ENCODE peak calls at places on chromosomes 6 and 20, in seven cellular contexts. Z is mesendoderm, I is IMR-90, V is H9, B is H1, L is neuronal stem cell, Q is mesenchymal stem cell. S is an unnamed sample.

GRCh38 chr6:12961761-12962160 is 245.2 kb downstream of the PHACTR1 start:
- DNase-seq in Z (no peak), I (no peak), V (no peak), B (no peak), L (no peak), Q (no peak), S (no peak)

GRCh38 chr6:166419268-166419667 is 36.5 kb upstream of the MPC1 start:
- DNase-seq in Z (no peak), I (peak; percentile 47), V (no peak), B (no peak), L (no peak), Q (peak; percentile 61), S (no peak)

GRCh38 chr6:167323111-167323510 is 1.8 kb upstream of the TTLL2 start:
- DNase-seq in Z (no peak), I (no peak), V (no peak), B (no peak), L (no peak), Q (no peak), S (no peak)

GRCh38 chr6:37131104-37131959 is 38.6 kb upstream of the PIM1 start:
- DNase-seq in Z (peak; percentile 71), I (no peak), V (no peak), B (no peak), L (no peak), Q (peak; percentile 35), S (no peak)

GRCh38 chr6:139250296-139251274 is 41.2 kb downstream of the TXLNB start:
- DNase-seq in Z (peak; percentile 82), I (peak; percentile 59), V (peak; percentile 84), B (peak; percentile 78), L (peak; percentile 29), Q (peak; percentile 69), S (peak; percentile 73)

GRCh38 chr6:17042422-17043147 is 59.3 kb upstream of the STMND1 start:
- DNase-seq in Z (peak; percentile 86), I (peak; percentile 68), V (peak; percentile 73), B (peak; percentile 52), L (peak; percentile 5), Q (peak; percentile 73), S (no peak)

GRCh38 chr20:44720617-44720993 is 5.4 kb downstream of the CCN5 start:
- DNase-seq in Z (peak; percentile 61), I (peak; percentile 25), V (no peak), B (no peak), L (no peak), Q (peak; percentile 50), S (no peak)

GRCh38 chr6:37624121-37624520 is 73.6 kb downstream of the MDGA1 start:
- DNase-seq in Z (no peak), I (no peak), V (no peak), B (no peak), L (no peak), Q (no peak), S (no peak)

GRCh38 chr6:12163149-12163548 is 127.0 kb upstream of the EDN1 start:
- DNase-seq in Z (no peak), I (no peak), V (no peak), B (no peak), L (no peak), Q (no peak), S (no peak)

GRCh38 chr20:25025986-25026605 is 31.8 kb downstream of the ACSS1 start:
- DNase-seq in Z (no peak), I (no peak), V (no peak), B (no peak), L (no peak), Q (no peak), S (no peak)

GRCh38 chr6:28710466-28711191 is 184.9 kb downstream of the GPX5 start:
- DNase-seq in Z (peak; percentile 94), I (peak; percentile 58), V (peak; percentile 76), B (peak; percentile 85), L (no peak), Q (peak; percentile 45), S (peak; percentile 5)

GRCh38 chr6:133891814-133892443 is 3.0 kb downstream of the TCF21 start:
- DNase-seq in Z (no peak), I (no peak), V (no peak), B (no peak), L (no peak), Q (no peak), S (no peak)

GRCh38 chr6:64012351-64013060 is 376.9 kb downstream of the PHF3 start:
- DNase-seq in Z (peak; percentile 77), I (peak; percentile 78), V (peak; percentile 49), B (no peak), L (peak; percentile 48), Q (peak; percentile 85), S (no peak)

GRCh38 chr6:37897321-37897720 is 77.8 kb downstream of the ZFAND3 start:
- DNase-seq in Z (peak; percentile 79), I (peak; percentile 60), V (no peak), B (no peak), L (no peak), Q (peak; percentile 61), S (peak; percentile 91)

GRCh38 chr6:138383776-138384175 is 6.1 kb downstream of the SMIM28 start:
- DNase-seq in Z (peak; percentile 21), I (no peak), V (no peak), B (no peak), L (no peak), Q (no peak), S (peak; percentile 29)

GRCh38 chr6:112231609-112232060 is 22.7 kb downstream of the LAMA4 start:
- DNase-seq in Z (no peak), I (peak; percentile 49), V (no peak), B (no peak), L (no peak), Q (no peak), S (no peak)

GRCh38 chr6:146149770-146150169 is 120.9 kb downstream of the GRM1 start:
- DNase-seq in Z (no peak), I (no peak), V (no peak), B (no peak), L (no peak), Q (no peak), S (no peak)

GRCh38 chr20:58378704-58379103 is 10.3 kb upstream of the VAPB start:
- DNase-seq in Z (no peak), I (no peak), V (no peak), B (no peak), L (no peak), Q (no peak), S (no peak)

GRCh38 chr20:46990017-46990810 is 95.6 kb downstream of the EYA2 start:
- DNase-seq in Z (no peak), I (no peak), V (no peak), B (no peak), L (peak; percentile 43), Q (no peak), S (no peak)

GRCh38 chr20:19770375-19770774 is 12.3 kb downstream of the RIN2 start:
- DNase-seq in Z (peak; percentile 28), I (no peak), V (no peak), B (no peak), L (no peak), Q (peak; percentile 48), S (no peak)

GRCh38 chr6:27940766-27941165 is 16.3 kb upstream of the OR2B6 start:
- DNase-seq in Z (no peak), I (peak; percentile 1), V (no peak), B (no peak), L (no peak), Q (no peak), S (no peak)

GRCh38 chr20:63858393-63859165 is 2.7 kb upstream of the ABHD16B start:
- DNase-seq in Z (peak; percentile 86), I (peak; percentile 59), V (peak; percentile 66), B (peak; percentile 67), L (peak; percentile 51), Q (peak; percentile 85), S (no peak)

GRCh38 chr20:63859166-63859699 is 2.1 kb upstream of the ABHD16B start:
- DNase-seq in Z (no peak), I (no peak), V (no peak), B (no peak), L (no peak), Q (no peak), S (no peak)

GRCh38 chr20:63856111-63856511 is 5.2 kb upstream of the ABHD16B start:
- DNase-seq in Z (peak; percentile 38), I (no peak), V (peak; percentile 65), B (peak; percentile 88), L (no peak), Q (no peak), S (no peak)

GRCh38 chr20:63855363-63856110 is 5.8 kb upstream of the ABHD16B start:
- DNase-seq in Z (peak; percentile 42), I (no peak), V (no peak), B (peak; percentile 63), L (no peak), Q (no peak), S (no peak)

GRCh38 chr20:63857751-63858392 is 3.4 kb upstream of the ABHD16B start:
- DNase-seq in Z (no peak), I (no peak), V (no peak), B (peak; percentile 59), L (no peak), Q (peak; percentile 76), S (no peak)
- H4K8ac ChIP-seq in Z (no peak overlapping the region), I (peak overlapping the region; percentile 56), V (no peak overlapping the region), B (no peak overlapping the region), L (no peak overlapping the region), Q (peak overlapping the region; percentile 98), S (peak overlapping the region; percentile 30)

GRCh38 chr6:82205793-82206425 is 41.6 kb downstream of the IBTK start:
- DNase-seq in Z (peak; percentile 25), I (peak; percentile 15), V (no peak), B (no peak), L (no peak), Q (peak; percentile 81), S (no peak)
- H3K27ac ChIP-seq in Z (no peak overlapping the region), I (no peak overlapping the region), V (no peak overlapping the region), B (no peak overlapping the region), L (no peak overlapping the region), Q (no peak overlapping the region), S (no peak overlapping the region)

DNA sequence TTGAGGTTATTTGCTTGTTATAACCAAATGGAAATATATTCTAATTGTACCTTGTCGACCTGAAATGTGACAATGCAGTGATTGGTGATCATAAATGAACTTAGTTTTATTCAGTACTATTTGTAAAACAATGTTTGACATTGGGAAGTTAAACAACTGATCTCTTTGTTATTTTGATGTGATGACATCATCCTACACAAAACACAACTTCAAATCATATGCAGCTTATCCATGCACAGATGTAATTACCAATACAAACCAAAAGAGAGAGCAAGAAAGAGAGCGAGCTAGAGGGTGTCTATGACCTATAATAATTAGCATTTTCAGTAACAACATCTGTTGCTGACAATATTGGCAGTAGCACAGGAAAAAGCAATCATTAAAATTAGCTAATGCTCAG is 320.9 kb downstream of the UTRN start:
- DNase-seq in Z (no peak), I (no peak), V (no peak), B (no peak), L (no peak), Q (no peak), S (no peak)
- H3K4me1 ChIP-seq in Z (no peaks in the 10 kb centered on the region), I (no peaks in the 10 kb centered on the region), V (peaks cover 6% of the 10 kb centered on the region), B (peaks cover 7% of the 10 kb centered on the region), L (no peaks in the 10 kb centered on the region), Q (no peaks in the 10 kb centered on the region), S (no peaks in the 10 kb centered on the region)

GRCh38 chr6:150213301-150213700 is 70.5 kb downstream of the PPP1R14C start:
- DNase-seq in Z (no peak), I (no peak), V (no peak), B (no peak), L (no peak), Q (no peak), S (no peak)

GRCh38 chr6:150209415-150209814 is 66.6 kb downstream of the PPP1R14C start:
- DNase-seq in Z (no peak), I (no peak), V (no peak), B (no peak), L (no peak), Q (no peak), S (no peak)

GRCh38 chr6:150211700-150212615 is 69.1 kb downstream of the PPP1R14C start:
- DNase-seq in Z (peak; percentile 39), I (no peak), V (peak; percentile 20), B (no peak), L (no peak), Q (peak; percentile 72), S (no peak)

GRCh38 chr6:150212745-150213144 is 69.9 kb downstream of the PPP1R14C start:
- DNase-seq in Z (no peak), I (peak; percentile 11), V (no peak), B (no peak), L (no peak), Q (peak; percentile 26), S (no peak)

GRCh38 chr6:150214310-150214709 is 71.5 kb downstream of the PPP1R14C start:
- DNase-seq in Z (no peak), I (no peak), V (no peak), B (no peak), L (no peak), Q (no peak), S (no peak)
- H4K8ac ChIP-seq in Z (no peak overlapping the region), I (no peak overlapping the region), V (no peak overlapping the region), B (no peak overlapping the region), L (no peak overlapping the region), Q (no peak overlapping the region), S (no peak overlapping the region)